ENCODE peak calls at places on chromosomes 1 and 21, in four cellular contexts. G is CD8-positive, alpha-beta T cell; E is sciatic nerve; O is A549. P is an unnamed sample.
A peak's percentile ranks its signal among the peaks of the same experiment; 100 is the strongest.

GRCh38 chr21:32742470-32742869 is 14.7 kb upstream of the SYNJ1 start:
- ATAC-seq in G (no peak), E (no peak), O (no peak), P (no peak)

GRCh38 chr1:45303582-45304310 is 22.9 kb upstream of the HPDL start:
- ATAC-seq in G (peak; percentile 88), E (peak; percentile 97), O (peak; percentile 95), P (peak; percentile 96)

GRCh38 chr1:207145401-207146058 is 41.5 kb downstream of the C4BPA start:
- ATAC-seq in G (no peak), E (no peak), O (no peak), P (peak; percentile 36)

GRCh38 chr1:24946861-24947658 is 17.0 kb upstream of the RUNX3 start:
- ATAC-seq in G (no peak), E (no peak), O (no peak), P (no peak)

GRCh38 chr1:229058111-229058551 is 212.8 kb upstream of the RAB4A start:
- ATAC-seq in G (peak; percentile 78), E (no peak), O (no peak), P (no peak)

GRCh38 chr1:209641216-209642181 is 10.7 kb downstream of the LAMB3 start:
- ATAC-seq in G (no peak), E (peak; percentile 89), O (no peak), P (peak; percentile 95)

GRCh38 chr1:89454845-89455521 is 69.6 kb upstream of the LRRC8B start:
- ATAC-seq in G (peak; percentile 94), E (peak; percentile 78), O (peak; percentile 76), P (peak; percentile 43)

GRCh38 chr1:45594412-45594811 is 10.6 kb downstream of the NASP start:
- ATAC-seq in G (no peak), E (no peak), O (no peak), P (no peak)

GRCh38 chr21:37419228-37419906 is 52.8 kb downstream of the DYRK1A start:
- ATAC-seq in G (no peak), E (no peak), O (no peak), P (no peak)

GRCh38 chr1:24138481-24139158 is 4.3 kb downstream of the IL22RA1 start:
- ATAC-seq in G (no peak), E (no peak), O (no peak), P (no peak)